ENCODE peak calls at places on chromosomes 13 and 19, in eight cellular contexts. I, R, L, V, C, U, O and B are unnamed samples. For H3K27me3, the result is how much of the 10 kb centered on the place peaks cover.

GRCh38 chr13:100646030-100646673 is 28.4 kb downstream of the TMTC4 start:
- DNase-seq in I (no peak), R (peak), L (no peak), V (no peak), C (no peak), U (no peak), O (peak), B (no peak)

GRCh38 chr13:71303144-71303543 is 563.9 kb downstream of the DACH1 start:
- DNase-seq in I (no peak), R (peak), L (no peak), V (no peak), C (no peak), U (no peak), O (no peak), B (no peak)

GRCh38 chr19:44476559-44477408 is 23.5 kb downstream of the ZNF180 start:
- DNase-seq in I (no peak), R (peak), L (no peak), V (no peak), C (no peak), U (no peak), O (peak), B (no peak)

GRCh38 chr13:113860051-113860471 is 3.8 kb downstream of the GAS6 start:
- DNase-seq in I (no peak), R (no peak), L (no peak), V (no peak), C (no peak), U (no peak), O (no peak), B (no peak)

GRCh38 chr19:47152205-47152604 is 21.6 kb downstream of the SAE1 start:
- DNase-seq in I (no peak), R (no peak), L (no peak), V (no peak), C (no peak), U (no peak), O (no peak), B (no peak)

GRCh38 chr19:39506944-39507714 is 7.8 kb upstream of the SELENOV start:
- DNase-seq in I (no peak), R (peak), L (no peak), V (no peak), C (no peak), U (no peak), O (peak), B (no peak)

GRCh38 chr19:4278926-4279529 is at the start of gene SHD:
- DNase-seq in I (no peak), R (no peak), L (no peak), V (no peak), C (no peak), U (no peak), O (no peak), B (no peak)

GRCh38 chr13:69306766-69307165 is 800.9 kb upstream of the ATXN8OS start:
- DNase-seq in I (no peak), R (no peak), L (no peak), V (no peak), C (no peak), U (no peak), O (no peak), B (no peak)

GRCh38 chr19:3766520-3766919 is 4.0 kb downstream of the MRPL54 start:
- DNase-seq in I (no peak), R (no peak), L (no peak), V (no peak), C (no peak), U (no peak), O (no peak), B (no peak)

GRCh38 chr13:40624338-40624737 is 42.1 kb downstream of the FOXO1 start:
- DNase-seq in I (no peak), R (peak), L (no peak), V (no peak), C (no peak), U (no peak), O (peak), B (no peak)

GRCh38 chr13:88031980-88032562 is 360.9 kb downstream of the SLITRK5 start:
- DNase-seq in I (no peak), R (peak), L (no peak), V (no peak), C (no peak), U (no peak), O (peak), B (no peak)

GRCh38 chr13:23705578-23705977 is 135.4 kb downstream of the TNFRSF19 start:
- DNase-seq in I (no peak), R (no peak), L (no peak), V (no peak), C (no peak), U (no peak), O (no peak), B (no peak)

GRCh38 chr13:48012668-48013067 is 11.6 kb upstream of the SUCLA2 start:
- DNase-seq in I (no peak), R (no peak), L (no peak), V (no peak), C (no peak), U (no peak), O (no peak), B (no peak)

GRCh38 chr13:113105032-113105993 is at the start of gene F7:
- DNase-seq in I (no peak), R (no peak), L (no peak), V (no peak), C (peak), U (no peak), O (no peak), B (no peak)

GRCh38 chr19:37362733-37363132 is 8.2 kb upstream of the ZNF527 start:
- DNase-seq in I (no peak), R (peak), L (no peak), V (no peak), C (no peak), U (no peak), O (no peak), B (no peak)
- TF ChIP-seq CTCF in I (peak), R (no peak), L (peak), V (no peak), C (no peak), U (no peak), O (no peak), B (no peak)

GRCh38 chr19:29667390-29667783 is 2.1 kb downstream of the PLEKHF1 start:
- DNase-seq in I (no peak), R (no peak), L (no peak), V (no peak), C (no peak), U (no peak), O (no peak), B (no peak)
- H3K27me3 ChIP-seq in I (under half), R (under half), L (under half), V (under half), C (under half), U (under half), O (under half), B (under half)

GRCh38 chr13:78238911-78239310 is 320.3 kb upstream of the EDNRB start:
- DNase-seq in I (no peak), R (peak), L (no peak), V (no peak), C (no peak), U (no peak), O (peak), B (no peak)

GRCh38 chr13:78239681-78240080 is 321.1 kb upstream of the EDNRB start:
- DNase-seq in I (no peak), R (no peak), L (no peak), V (no peak), C (no peak), U (no peak), O (no peak), B (no peak)

GRCh38 chr13:78247362-78247761 is 328.7 kb upstream of the EDNRB start:
- DNase-seq in I (no peak), R (no peak), L (no peak), V (no peak), C (no peak), U (no peak), O (no peak), B (no peak)

DNA sequence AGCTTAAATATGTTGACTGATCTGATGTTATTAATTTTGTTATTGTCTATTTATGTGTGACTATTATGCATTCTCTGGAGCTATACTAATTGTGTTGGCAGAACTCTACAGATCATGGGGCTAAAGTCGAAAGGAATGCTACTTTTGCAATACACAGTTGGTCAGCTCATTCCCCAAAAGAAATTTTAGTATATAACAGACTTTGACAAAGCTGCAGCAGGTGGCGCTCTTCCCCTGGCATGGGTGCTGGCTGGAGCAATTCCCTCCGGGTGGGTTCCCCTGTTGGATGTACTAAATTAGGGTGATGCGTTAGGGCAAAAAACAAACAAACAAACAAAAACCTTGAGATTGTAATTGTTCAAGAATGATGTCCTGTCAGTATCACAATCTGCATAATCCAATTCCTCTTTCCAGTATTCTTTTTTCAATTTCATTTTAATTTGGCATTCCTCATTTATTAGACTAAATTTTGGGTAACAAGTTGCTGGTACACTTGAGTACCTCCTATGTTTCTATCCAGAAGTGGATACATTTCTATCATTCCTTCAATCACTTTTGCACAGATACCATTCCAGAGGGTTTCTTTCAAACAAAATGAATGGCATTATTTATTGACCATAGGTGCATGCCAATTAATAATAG is 322.8 kb upstream of the EDNRB start:
- DNase-seq in I (peak), R (peak), L (peak), V (no peak), C (peak), U (no peak), O (no peak), B (no peak)
- TF ChIP-seq CTCF in I (peak), R (peak), L (peak), V (no peak), C (peak), U (peak), O (peak), B (peak)

GRCh38 chr13:20193142-20193923 is 595 bp upstream of the GJB2 start:
- DNase-seq in I (no peak), R (no peak), L (no peak), V (no peak), C (peak), U (no peak), O (no peak), B (no peak)

GRCh38 chr13:20198781-20199180 is 6.0 kb upstream of the GJB2 start:
- DNase-seq in I (no peak), R (peak), L (no peak), V (no peak), C (no peak), U (no peak), O (peak), B (no peak)

GRCh38 chr13:20193924-20194631 is 1.3 kb upstream of the GJB2 start:
- DNase-seq in I (no peak), R (peak), L (no peak), V (no peak), C (peak), U (no peak), O (peak), B (no peak)

GRCh38 chr13:20195846-20196245 is 3.1 kb upstream of the GJB2 start:
- DNase-seq in I (no peak), R (peak), L (no peak), V (no peak), C (no peak), U (no peak), O (no peak), B (no peak)

GRCh38 chr13:20197361-20197834 is 4.7 kb upstream of the GJB2 start:
- DNase-seq in I (no peak), R (peak), L (no peak), V (no peak), C (no peak), U (no peak), O (peak), B (no peak)
- H3K27me3 ChIP-seq in I (half or more), R (under half), L (under half), V (under half), C (under half), U (under half), O (under half), B (under half)

GRCh38 chr13:33764716-33765115 is 53.2 kb upstream of the RFC3 start:
- DNase-seq in I (no peak), R (peak), L (no peak), V (no peak), C (no peak), U (no peak), O (peak), B (no peak)

GRCh38 chr13:33758113-33758512 is 59.8 kb upstream of the RFC3 start:
- DNase-seq in I (no peak), R (no peak), L (no peak), V (no peak), C (no peak), U (no peak), O (no peak), B (no peak)

GRCh38 chr13:33763021-33763420 is 54.9 kb upstream of the RFC3 start:
- DNase-seq in I (no peak), R (no peak), L (no peak), V (no peak), C (no peak), U (no peak), O (no peak), B (no peak)

GRCh38 chr13:33757713-33758112 is 60.2 kb upstream of the RFC3 start:
- DNase-seq in I (no peak), R (no peak), L (no peak), V (no peak), C (no peak), U (no peak), O (no peak), B (no peak)

GRCh38 chr13:33761744-33762143 is 56.2 kb upstream of the RFC3 start:
- DNase-seq in I (no peak), R (peak), L (no peak), V (no peak), C (no peak), U (no peak), O (peak), B (no peak)
- TF ChIP-seq CTCF in I (peak), R (no peak), L (peak), V (no peak), C (no peak), U (no peak), O (peak), B (peak)

GRCh38 chr19:1744822-1745563 is 8.3 kb upstream of the ONECUT3 start:
- DNase-seq in I (no peak), R (no peak), L (no peak), V (no peak), C (no peak), U (no peak), O (no peak), B (no peak)
- H3K27me3 ChIP-seq in I (half or more), R (under half), L (half or more), V (under half), C (under half), U (under half), O (under half), B (under half)

GRCh38 chr19:54477650-54478049 is 4.6 kb upstream of the CDC42EP5 start:
- DNase-seq in I (no peak), R (no peak), L (no peak), V (no peak), C (no peak), U (no peak), O (no peak), B (no peak)
- TF ChIP-seq CTCF in I (no peak), R (no peak), L (no peak), V (no peak), C (no peak), U (no peak), O (peak), B (peak)

GRCh38 chr19:1683869-1684572 is 31.6 kb upstream of the TCF3 start:
- DNase-seq in I (no peak), R (no peak), L (no peak), V (no peak), C (no peak), U (no peak), O (no peak), B (no peak)

GRCh38 chr19:1685046-1685445 is 32.6 kb upstream of the TCF3 start:
- DNase-seq in I (no peak), R (no peak), L (no peak), V (no peak), C (no peak), U (no peak), O (no peak), B (no peak)

GRCh38 chr19:1678073-1678472 is 25.7 kb upstream of the TCF3 start:
- DNase-seq in I (no peak), R (no peak), L (no peak), V (no peak), C (no peak), U (no peak), O (no peak), B (no peak)

GRCh38 chr19:1684573-1684912 is 32.1 kb upstream of the TCF3 start:
- DNase-seq in I (no peak), R (no peak), L (no peak), V (no peak), C (no peak), U (no peak), O (no peak), B (no peak)

GRCh38 chr19:1680976-1681375 is 28.6 kb upstream of the TCF3 start:
- DNase-seq in I (no peak), R (no peak), L (no peak), V (no peak), C (no peak), U (no peak), O (no peak), B (no peak)
- H3K27me3 ChIP-seq in I (half or more), R (under half), L (half or more), V (under half), C (under half), U (under half), O (under half), B (under half)

GRCh38 chr19:33147538-33147937 is 15.6 kb downstream of the WDR88 start:
- DNase-seq in I (no peak), R (no peak), L (no peak), V (no peak), C (no peak), U (no peak), O (no peak), B (no peak)
- TF ChIP-seq CTCF in I (no peak), R (no peak), L (no peak), V (no peak), C (no peak), U (no peak), O (no peak), B (no peak)

GRCh38 chr19:58381460-58382220 is 810 bp upstream of the ZNF837 start:
- DNase-seq in I (no peak), R (no peak), L (no peak), V (no peak), C (peak), U (no peak), O (no peak), B (no peak)
- H3K27me3 ChIP-seq in I (under half), R (under half), L (under half), V (under half), C (under half), U (under half), O (under half), B (under half)